ENCODE peak calls at places on chromosomes 1 and 21, in nine cellular contexts. I is AG09309; E is testis; Q is breast epithelium; X is GM23338; J is CD8-positive, alpha-beta T cell; M is neural crest cell; Y is foreskin fibroblast; F is H9. G is an unnamed sample.
A peak's percentile ranks its signal among the peaks of the same experiment; 100 is the strongest.

GRCh38 chr1:46246548-46247432 is 773 bp upstream of the RAD54L start:
- DNase-seq in I (no peak), E (peak; percentile 54), Q (peak; percentile 56), X (peak; percentile 97), J (peak; percentile 46), M (no peak), Y (peak; percentile 24), F (no peak), G (peak; percentile 67)

GRCh38 chr1:26994020-26994745 is 691 bp downstream of the TRNP1 start:
- DNase-seq in I (no peak), E (no peak), Q (no peak), X (peak; percentile 35), J (peak; percentile 28), M (no peak), Y (no peak), F (peak; percentile 32), G (no peak)

GRCh38 chr1:38451541-38451993 is 405.0 kb upstream of the POU3F1 start:
- DNase-seq in I (no peak), E (no peak), Q (no peak), X (peak; percentile 58), J (no peak), M (no peak), Y (no peak), F (no peak), G (peak; percentile 28)

GRCh38 chr1:152035406-152036315 is 1.1 kb downstream of the S100A11 start:
- DNase-seq in I (no peak), E (peak; percentile 49), Q (no peak), X (peak; percentile 37), J (peak; percentile 35), M (no peak), Y (no peak), F (no peak), G (no peak)

GRCh38 chr1:226655251-226656163 is 83.6 kb downstream of the ITPKB start:
- DNase-seq in I (no peak), E (no peak), Q (no peak), X (no peak), J (no peak), M (no peak), Y (no peak), F (peak; percentile 63), G (no peak)

GRCh38 chr21:44253832-44254700 is 7.6 kb downstream of the DNMT3L start:
- DNase-seq in I (no peak), E (no peak), Q (no peak), X (no peak), J (no peak), M (no peak), Y (no peak), F (peak; percentile 27), G (peak; percentile 22)

GRCh38 chr1:228911225-228911624 is 175.9 kb downstream of the RHOU start:
- DNase-seq in I (no peak), E (no peak), Q (no peak), X (no peak), J (no peak), M (peak; percentile 7), Y (no peak), F (no peak), G (no peak)

GRCh38 chr1:17122449-17123194 is 3.4 kb upstream of the PADI2 start:
- DNase-seq in I (no peak), E (no peak), Q (no peak), X (no peak), J (no peak), M (no peak), Y (no peak), F (no peak), G (no peak)

GRCh38 chr1:227321035-227321434 is 2.7 kb upstream of the CDC42BPA start:
- DNase-seq in I (no peak), E (no peak), Q (no peak), X (no peak), J (no peak), M (no peak), Y (no peak), F (no peak), G (no peak)

GRCh38 chr1:182366596-182366995 is 25.0 kb downstream of the GLUL start:
- DNase-seq in I (no peak), E (no peak), Q (no peak), X (no peak), J (no peak), M (no peak), Y (no peak), F (no peak), G (no peak)

GRCh38 chr1:100834779-100835645 is 59.6 kb downstream of the EXTL2 start:
- DNase-seq in I (no peak), E (no peak), Q (no peak), X (peak; percentile 74), J (no peak), M (no peak), Y (no peak), F (peak; percentile 46), G (no peak)

GRCh38 chr21:40242586-40242985 is 375.3 kb downstream of the PCP4 start:
- DNase-seq in I (no peak), E (no peak), Q (no peak), X (no peak), J (no peak), M (no peak), Y (no peak), F (no peak), G (no peak)

GRCh38 chr1:202235856-202236837 is 42.5 kb downstream of the LGR6 start:
- DNase-seq in I (peak; percentile 67), E (peak; percentile 69), Q (no peak), X (peak; percentile 93), J (peak; percentile 68), M (peak; percentile 87), Y (peak; percentile 92), F (peak; percentile 92), G (peak; percentile 65)

GRCh38 chr1:203660069-203660468 is 33.4 kb downstream of the ATP2B4 start:
- DNase-seq in I (no peak), E (no peak), Q (no peak), X (no peak), J (no peak), M (no peak), Y (no peak), F (no peak), G (no peak)

GRCh38 chr1:203656796-203657620 is 30.4 kb downstream of the ATP2B4 start:
- DNase-seq in I (no peak), E (no peak), Q (no peak), X (no peak), J (no peak), M (no peak), Y (no peak), F (no peak), G (no peak)

GRCh38 chr1:203657735-203658134 is 31.1 kb downstream of the ATP2B4 start:
- DNase-seq in I (no peak), E (no peak), Q (no peak), X (no peak), J (no peak), M (no peak), Y (no peak), F (no peak), G (no peak)

GRCh38 chr1:203655656-203656055 is 29.0 kb downstream of the ATP2B4 start:
- DNase-seq in I (no peak), E (no peak), Q (no peak), X (no peak), J (no peak), M (no peak), Y (no peak), F (no peak), G (no peak)

GRCh38 chr1:203658274-203658673 is 31.6 kb downstream of the ATP2B4 start:
- DNase-seq in I (no peak), E (no peak), Q (no peak), X (no peak), J (no peak), M (no peak), Y (no peak), F (no peak), G (no peak)
- TF ChIP-seq CTCF in I (no peak), E (no peak), Q (no peak), X (no peak), J (no peak), M (no peak), Y (no peak), F (no peak), G (no peak)

GRCh38 chr1:119367332-119368124 is 1.1 kb upstream of the HAO2 start:
- DNase-seq in I (peak; percentile 14), E (no peak), Q (no peak), X (peak; percentile 79), J (no peak), M (no peak), Y (peak; percentile 28), F (no peak), G (no peak)
- TF ChIP-seq CTCF in I (peak; percentile 96), E (peak; percentile 87), Q (peak; percentile 79), X (peak; percentile 100), J (peak; percentile 15), M (peak; percentile 90), Y (peak; percentile 96), F (peak; percentile 99), G (peak; percentile 97)

GRCh38 chr1:176206006-176206960 is 803 bp downstream of the COP1 start:
- DNase-seq in I (no peak), E (peak; percentile 34), Q (no peak), X (peak; percentile 80), J (no peak), M (no peak), Y (peak; percentile 26), F (peak; percentile 70), G (peak; percentile 43)
- TF ChIP-seq CTCF in I (no peak), E (no peak), Q (no peak), X (no peak), J (no peak), M (no peak), Y (no peak), F (no peak), G (no peak)

GRCh38 chr1:206609229-206609991 is 2.9 kb downstream of the EIF2D start:
- DNase-seq in I (no peak), E (no peak), Q (no peak), X (no peak), J (no peak), M (no peak), Y (no peak), F (no peak), G (no peak)
- TF ChIP-seq CTCF in I (no peak), E (no peak), Q (no peak), X (no peak), J (no peak), M (no peak), Y (no peak), F (no peak), G (no peak)

DNA sequence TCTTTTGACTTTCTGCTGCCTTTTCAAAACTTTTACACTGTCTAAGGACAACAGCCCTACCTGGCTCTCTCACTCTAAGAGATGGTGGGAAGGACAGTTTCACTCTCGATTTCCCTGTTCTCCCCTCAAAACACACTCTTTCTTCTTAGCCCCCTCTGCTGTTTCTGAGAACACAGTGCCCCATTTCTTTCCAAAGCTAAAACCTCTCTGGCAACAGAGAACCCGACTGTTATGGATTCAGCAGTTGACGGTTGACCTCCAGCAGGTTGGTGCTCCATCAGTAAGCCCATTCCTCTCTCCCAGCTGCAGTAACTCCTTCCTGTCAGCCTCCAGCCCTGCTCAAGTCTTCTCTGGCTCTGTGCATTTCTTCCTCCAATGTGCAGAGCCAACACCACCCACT is 88.2 kb upstream of the ABCD3 start:
- DNase-seq in I (no peak), E (peak; percentile 19), Q (no peak), X (peak; percentile 73), J (no peak), M (no peak), Y (peak; percentile 53), F (peak; percentile 39), G (no peak)
- TF ChIP-seq CTCF in I (peak; percentile 69), E (peak; percentile 35), Q (no peak), X (peak; percentile 54), J (no peak), M (peak; percentile 19), Y (peak; percentile 68), F (peak; percentile 63), G (peak; percentile 37)

G was measured in adrenal gland.